ENCODE peak calls at places on chromosome 21, in nine cellular contexts. V is endodermal cell, W is suprapubic skin, A is GM23248, E is small intestine, P is SK-N-MC, U is brain microvascular endothelial cell, S is transverse colon, I is AG04450. C is an unnamed sample.

GRCh38 chr21:28771790-28772501 is 220.7 kb downstream of the LTN1 start:
- DNase-seq in V (no peak), W (no peak), A (peak; percentile 85), E (no peak), P (no peak), U (peak; percentile 66), S (no peak), I (peak; percentile 69), C (no peak)

GRCh38 chr21:43728467-43729390 is 9.8 kb downstream of the PDXK start:
- DNase-seq in V (peak; percentile 93), W (peak; percentile 94), A (peak; percentile 99), E (peak; percentile 88), P (no peak), U (peak; percentile 99), S (peak; percentile 88), I (peak; percentile 97), C (peak; percentile 87)

GRCh38 chr21:36706951-36707762 is 8.2 kb downstream of the SIM2 start:
- DNase-seq in V (peak; percentile 81), W (peak; percentile 78), A (peak; percentile 29), E (no peak), P (no peak), U (no peak), S (no peak), I (no peak), C (no peak)

GRCh38 chr21:36966066-36966845 is at the start of gene HLCS:
- DNase-seq in V (peak; percentile 89), W (peak; percentile 79), A (peak; percentile 82), E (peak; percentile 78), P (no peak), U (peak; percentile 11), S (peak; percentile 85), I (no peak), C (peak; percentile 77)

GRCh38 chr21:9774347-9774746 is 747.0 kb upstream of the TPTE start:
- DNase-seq in V (no peak), W (no peak), A (no peak), E (no peak), P (no peak), U (no peak), S (no peak), I (no peak), C (no peak)

GRCh38 chr21:37829447-37829846 is 86.8 kb downstream of the KCNJ6 start:
- DNase-seq in V (no peak), W (no peak), A (peak; percentile 85), E (peak; percentile 91), P (no peak), U (peak; percentile 24), S (peak; percentile 76), I (no peak), C (no peak)

GRCh38 chr21:34802180-34802899 is 133.5 kb downstream of the CLIC6 start:
- DNase-seq in V (no peak), W (no peak), A (peak; percentile 61), E (no peak), P (no peak), U (no peak), S (no peak), I (no peak), C (no peak)

GRCh38 chr21:14263879-14264278 is 47.9 kb downstream of the RBM11 start:
- DNase-seq in V (no peak), W (no peak), A (no peak), E (no peak), P (no peak), U (no peak), S (no peak), I (no peak), C (no peak)

GRCh38 chr21:24850121-24850520 is 757.2 kb downstream of the MRPL39 start:
- DNase-seq in V (no peak), W (no peak), A (no peak), E (no peak), P (no peak), U (no peak), S (no peak), I (no peak), C (no peak)

GRCh38 chr21:43195131-43196021 is 26.6 kb downstream of the CRYAA start:
- DNase-seq in V (peak; percentile 44), W (peak; percentile 77), A (no peak), E (no peak), P (no peak), U (peak; percentile 62), S (no peak), I (no peak), C (no peak)

GRCh38 chr21:36097427-36098230 is 27.8 kb downstream of the CBR1 start:
- DNase-seq in V (no peak), W (no peak), A (no peak), E (peak; percentile 50), P (peak; percentile 10), U (peak; percentile 32), S (no peak), I (no peak), C (no peak)

GRCh38 chr21:29125199-29125598 is 5.2 kb upstream of the MAP3K7CL start:
- DNase-seq in V (no peak), W (no peak), A (no peak), E (no peak), P (no peak), U (no peak), S (no peak), I (no peak), C (no peak)

GRCh38 chr21:35072960-35073359 is 23.9 kb upstream of the RUNX1 start:
- DNase-seq in V (no peak), W (no peak), A (peak; percentile 55), E (no peak), P (no peak), U (no peak), S (no peak), I (peak; percentile 53), C (no peak)

DNA sequence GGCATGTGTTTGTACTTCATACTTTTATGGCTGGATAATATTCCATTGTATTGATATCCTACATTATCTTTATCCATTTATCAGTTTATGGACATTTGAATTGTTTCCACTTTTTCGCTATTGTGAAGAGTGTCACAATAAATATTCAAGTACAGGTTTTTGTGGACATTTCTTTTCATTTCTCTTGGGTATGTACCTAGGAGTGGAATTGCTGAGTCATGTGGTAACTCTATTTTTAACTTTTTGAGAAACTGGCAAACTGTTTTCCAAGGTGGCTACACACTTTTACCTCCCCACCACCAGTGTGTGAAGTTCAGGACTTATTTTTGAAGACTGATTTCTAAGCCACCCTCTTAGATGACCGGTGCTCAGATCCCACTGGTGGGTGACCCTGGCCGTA is 39.0 kb upstream of the DSCAM start:
- DNase-seq in V (no peak), W (no peak), A (no peak), E (no peak), P (no peak), U (no peak), S (no peak), I (no peak), C (no peak)
- H3K27ac ChIP-seq in V (no peak overlapping the region), W (no peak overlapping the region), A (no peak overlapping the region), E (no peak overlapping the region), P (no peak overlapping the region), U (no peak overlapping the region), S (no peak overlapping the region), I (no peak overlapping the region), C (no peak overlapping the region)

DNA sequence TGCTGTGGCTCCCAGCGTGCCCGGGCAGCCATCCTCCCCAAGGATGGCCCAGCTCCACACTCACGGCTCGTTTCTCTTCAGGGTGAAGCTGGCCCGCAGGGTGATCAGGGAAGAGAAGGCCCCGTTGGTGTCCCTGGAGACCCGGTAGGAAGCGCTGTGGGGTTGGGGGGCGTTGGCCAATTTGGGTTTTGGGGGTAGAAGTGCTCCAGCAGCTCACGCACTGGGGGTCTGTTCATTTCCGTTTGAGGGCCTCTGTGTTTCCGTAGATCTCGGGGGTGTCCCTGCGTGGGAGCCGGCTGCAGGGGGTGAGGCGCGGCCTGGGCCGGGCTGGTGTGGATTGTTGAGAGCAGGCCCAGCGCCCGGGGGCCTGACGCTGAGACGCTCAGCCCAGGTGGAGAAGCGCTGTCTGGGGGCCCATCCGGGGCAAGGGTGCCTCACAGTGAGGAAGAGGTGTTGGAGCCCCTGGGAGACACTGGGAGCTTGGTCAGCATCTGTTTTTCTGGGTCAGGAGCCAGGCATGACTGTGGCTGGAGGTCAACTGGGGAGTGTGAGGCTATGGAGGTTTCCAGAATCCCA is 12.6 kb downstream of the COL6A1 start:
- DNase-seq in V (no peak), W (peak; percentile 75), A (peak; percentile 36), E (no peak), P (no peak), U (no peak), S (no peak), I (no peak), C (no peak)
- H3K27ac ChIP-seq in V (no peak overlapping the region), W (peak overlapping the region; percentile 67), A (peak overlapping the region; percentile 7), E (no peak overlapping the region), P (no peak overlapping the region), U (no peak overlapping the region), S (peak overlapping the region; percentile 45), I (peak overlapping the region; percentile 31), C (no peak overlapping the region)

GRCh38 chr21:18832081-18832670 is 428.6 kb upstream of the TMPRSS15 start:
- DNase-seq in V (no peak), W (no peak), A (no peak), E (no peak), P (no peak), U (no peak), S (no peak), I (no peak), C (no peak)

DNA sequence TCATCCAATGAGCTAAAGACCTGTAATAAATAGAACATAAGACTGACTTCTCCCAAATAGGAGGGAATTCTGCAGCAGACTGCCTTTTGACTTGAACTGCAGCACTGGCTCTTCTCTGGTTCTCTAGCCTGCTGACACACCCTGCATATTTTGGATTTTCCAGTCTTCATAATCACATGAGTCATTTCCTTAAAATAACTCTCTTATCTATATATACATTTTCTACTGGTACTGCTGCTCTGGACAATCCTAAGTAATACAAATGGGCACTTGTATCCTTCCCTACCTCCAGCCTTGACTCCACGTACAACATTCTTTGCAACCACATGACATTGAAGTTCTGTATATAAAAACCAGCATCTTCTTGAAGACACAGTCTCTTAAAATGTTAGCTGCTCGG is 429.4 kb upstream of the TMPRSS15 start:
- DNase-seq in V (no peak), W (no peak), A (no peak), E (no peak), P (no peak), U (peak; percentile 89), S (no peak), I (no peak), C (no peak)
- H3K27ac ChIP-seq in V (no peak overlapping the region), W (no peak overlapping the region), A (no peak overlapping the region), E (no peak overlapping the region), P (no peak overlapping the region), U (peak overlapping the region; percentile 54), S (no peak overlapping the region), I (no peak overlapping the region), C (no peak overlapping the region)

GRCh38 chr21:39537571-39537970 is 75.2 kb upstream of the B3GALT5 start:
- DNase-seq in V (no peak), W (no peak), A (no peak), E (no peak), P (no peak), U (no peak), S (no peak), I (no peak), C (no peak)

GRCh38 chr21:39538453-39539042 is 74.2 kb upstream of the B3GALT5 start:
- DNase-seq in V (no peak), W (no peak), A (no peak), E (no peak), P (no peak), U (no peak), S (no peak), I (no peak), C (no peak)

GRCh38 chr21:39533545-39534226 is 79.1 kb upstream of the B3GALT5 start:
- DNase-seq in V (no peak), W (no peak), A (no peak), E (no peak), P (no peak), U (no peak), S (no peak), I (no peak), C (no peak)

GRCh38 chr21:39535646-39536437 is 76.9 kb upstream of the B3GALT5 start:
- DNase-seq in V (no peak), W (no peak), A (no peak), E (no peak), P (no peak), U (no peak), S (no peak), I (no peak), C (no peak)

GRCh38 chr21:39536835-39537234 is 75.9 kb upstream of the B3GALT5 start:
- DNase-seq in V (no peak), W (no peak), A (no peak), E (no peak), P (no peak), U (no peak), S (no peak), I (no peak), C (no peak)
- H3K27ac ChIP-seq in V (no peak overlapping the region), W (no peak overlapping the region), A (no peak overlapping the region), E (no peak overlapping the region), P (no peak overlapping the region), U (no peak overlapping the region), S (no peak overlapping the region), I (no peak overlapping the region), C (no peak overlapping the region)